ENCODE peak calls at places on chromosomes 5 and 9, in four cellular contexts. H, Q, M and D are unnamed samples.

GRCh38 chr9:109953813-109954489 is 174.0 kb downstream of the PALM2AKAP2 start:
- DNase-seq in M (no peak), H (no peak), Q (peak; percentile 39), D (no peak)

GRCh38 chr5:160831801-160832200 is 20.2 kb downstream of the ATP10B start:
- DNase-seq in Q (no peak), M (no peak), H (no peak), D (no peak)

GRCh38 chr5:116478461-116478860 is 96.2 kb downstream of the SEMA6A start:
- DNase-seq in Q (no peak), M (no peak), H (no peak), D (no peak)

GRCh38 chr5:54309751-54310432 is 481 bp downstream of the ARL15 start:
- DNase-seq in Q (no peak), M (no peak), H (peak; percentile 10), D (peak; percentile 40)

GRCh38 chr9:19085295-19085694 is 17.4 kb downstream of the HAUS6 start:
- DNase-seq in Q (peak; percentile 6), M (no peak), H (no peak), D (peak; percentile 23)

GRCh38 chr5:2921176-2921575 is 169.7 kb upstream of the IRX2 start:
- DNase-seq in Q (no peak), M (no peak), H (no peak), D (no peak)

GRCh38 chr5:35857004-35857345 is 284 bp downstream of the IL7R start:
- DNase-seq in M (no peak), H (no peak), Q (no peak), D (no peak)

GRCh38 chr5:75034137-75034739 is 18.1 kb downstream of the GCNT4 start:
- DNase-seq in Q (no peak), M (no peak), H (no peak), D (no peak)

GRCh38 chr9:88477300-88477751 is 57.7 kb upstream of the NXNL2 start:
- DNase-seq in M (peak; percentile 35), Q (no peak), H (peak; percentile 99), D (no peak)

GRCh38 chr5:14894748-14895147 is 23.2 kb upstream of the ANKH start:
- DNase-seq in H (no peak), M (no peak), Q (no peak), D (no peak)
- TF ChIP-seq ELK1 in H (no peak), M (no peak), Q (no peak), D (no peak)

GRCh38 chr9:135480071-135480941 is 724 bp downstream of the PPP1R26 start:
- DNase-seq in H (peak; percentile 20), Q (peak; percentile 56), M (no peak), D (peak; percentile 54)
- TF ChIP-seq SMC3 in H (no peak), Q (no peak), M (no peak), D (no peak)

GRCh38 chr9:97711223-97711626 is 14.1 kb upstream of the XPA start:
- DNase-seq in M (no peak), Q (no peak), H (no peak), D (no peak)

GRCh38 chr9:97710356-97711222 is 13.4 kb upstream of the XPA start:
- DNase-seq in H (peak; percentile 66), M (no peak), Q (peak; percentile 75), D (peak; percentile 86)

GRCh38 chr9:97717866-97718265 is 20.7 kb upstream of the XPA start:
- DNase-seq in H (no peak), M (no peak), Q (no peak), D (no peak)

GRCh38 chr9:97714435-97714834 is 17.3 kb upstream of the XPA start:
- DNase-seq in M (no peak), Q (no peak), H (peak; percentile 56), D (no peak)
- TF ChIP-seq RAD21 in M (no peak), Q (no peak), H (no peak), D (no peak)

GRCh38 chr5:136014049-136014516 is 14.7 kb upstream of the TGFBI start:
- DNase-seq in Q (no peak), H (no peak), M (no peak), D (no peak)

GRCh38 chr5:136014976-136015375 is 13.8 kb upstream of the TGFBI start:
- DNase-seq in H (no peak), M (no peak), Q (no peak), D (no peak)

GRCh38 chr5:136013559-136013958 is 15.2 kb upstream of the TGFBI start:
- DNase-seq in Q (no peak), M (no peak), H (no peak), D (no peak)

GRCh38 chr5:136011427-136012001 is 17.3 kb upstream of the TGFBI start:
- DNase-seq in M (no peak), Q (no peak), H (peak; percentile 85), D (peak; percentile 45)

DNA sequence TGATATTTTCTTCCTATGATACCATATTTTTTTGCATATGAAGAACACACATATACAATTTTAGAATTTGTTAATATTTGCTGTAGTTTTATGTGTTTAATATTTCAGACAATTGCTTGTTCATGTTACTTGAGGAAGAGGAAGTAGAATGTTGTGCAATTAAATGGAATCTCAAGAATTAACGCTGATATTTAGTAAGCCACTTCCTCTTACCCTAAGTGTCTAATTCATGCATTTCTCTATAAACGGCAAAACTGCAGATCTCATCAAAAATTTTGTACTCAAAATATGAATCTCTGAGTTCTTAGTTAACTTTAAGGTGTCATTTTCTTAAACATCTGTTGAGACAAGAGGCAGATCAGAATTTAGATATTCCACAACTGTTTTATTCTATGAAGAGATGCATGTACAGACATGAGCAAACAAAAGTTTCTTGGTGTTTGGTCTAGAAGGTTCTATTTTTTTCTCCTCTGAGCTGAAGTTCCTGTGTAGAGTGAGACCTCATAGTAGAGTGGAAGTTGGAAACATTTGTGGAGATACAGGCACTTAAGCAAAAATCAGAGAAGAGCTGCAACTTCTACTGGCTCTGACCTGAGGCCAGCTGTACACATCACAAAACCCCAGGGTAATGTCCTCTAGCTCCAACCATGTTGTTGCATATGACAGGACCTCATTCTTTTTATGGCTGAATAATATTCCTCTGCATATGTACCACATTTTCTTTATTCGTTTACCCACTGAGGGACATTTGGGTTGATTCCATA is 16.6 kb upstream of the TGFBI start:
- DNase-seq in Q (no peak), H (peak; percentile 63), M (no peak), D (peak; percentile 44)
- TF ChIP-seq ELK1 in Q (no peak), H (no peak), M (no peak), D (no peak)

GRCh38 chr9:24614070-24614469 is 68.4 kb upstream of the IZUMO3 start:
- DNase-seq in M (no peak), Q (no peak), H (no peak), D (no peak)
- TF ChIP-seq SMC3 in M (no peak), Q (no peak), H (no peak), D (no peak)